ENCODE peak calls at places on chromosomes 6 and 20, in nine cellular contexts. G is GM06990, X is neural crest cell, V is RWPE1, P is heart right ventricle, B is GM10248, H is progenitor cell of endocrine pancreas, N is lower leg skin, E is AG10803. M is an unnamed sample.

GRCh38 chr6:101290346-101290745 is 103.2 kb upstream of the GRIK2 start:
- DNase-seq in G (no peak), X (no peak), V (no peak), P (no peak), B (no peak), H (no peak), N (no peak), E (peak), M (no peak)

GRCh38 chr6:14925025-14925595 is 320.8 kb upstream of the JARID2 start:
- DNase-seq in G (no peak), X (no peak), V (no peak), P (no peak), B (no peak), H (no peak), N (no peak), E (peak), M (no peak)

GRCh38 chr6:52808660-52809059 is 5.0 kb upstream of the GSTA1 start:
- DNase-seq in G (no peak), X (no peak), V (no peak), P (no peak), B (no peak), H (no peak), N (no peak), E (no peak), M (no peak)

GRCh38 chr20:64239449-64240242 is 15.9 kb upstream of the PCMTD2 start:
- DNase-seq in G (peak), X (no peak), V (no peak), P (no peak), B (no peak), H (no peak), N (no peak), E (no peak), M (no peak)

GRCh38 chr6:129490551-129491245 is 219.3 kb downstream of the ARHGAP18 start:
- DNase-seq in G (peak), X (no peak), V (peak), P (peak), B (peak), H (no peak), N (peak), E (peak), M (peak)

GRCh38 chr6:88908598-88909548 is 54.5 kb downstream of the RNGTT start:
- DNase-seq in G (no peak), X (no peak), V (no peak), P (no peak), B (no peak), H (no peak), N (no peak), E (peak), M (no peak)

GRCh38 chr6:78629154-78629721 is 238.1 kb upstream of the IRAK1BP1 start:
- DNase-seq in G (no peak), X (no peak), V (no peak), P (no peak), B (no peak), H (no peak), N (no peak), E (peak), M (no peak)

GRCh38 chr6:130853555-130854183 is 26.5 kb downstream of the SMLR1 start:
- DNase-seq in G (no peak), X (no peak), V (no peak), P (no peak), B (no peak), H (no peak), N (no peak), E (peak), M (no peak)

GRCh38 chr6:42361036-42361435 is 90.7 kb downstream of the TRERF1 start:
- DNase-seq in G (no peak), X (no peak), V (no peak), P (no peak), B (no peak), H (no peak), N (no peak), E (no peak), M (no peak)

GRCh38 chr6:158567152-158567551 is 7.3 kb downstream of the TMEM181 start:
- DNase-seq in G (no peak), X (no peak), V (no peak), P (no peak), B (no peak), H (no peak), N (no peak), E (no peak), M (no peak)

GRCh38 chr6:149095842-149096241 is 221.7 kb upstream of the TAB2 start:
- DNase-seq in G (no peak), X (no peak), V (no peak), P (no peak), B (no peak), H (no peak), N (no peak), E (no peak), M (no peak)

GRCh38 chr6:90179190-90180169 is 117.2 kb downstream of the BACH2 start:
- DNase-seq in G (no peak), X (no peak), V (no peak), P (no peak), B (no peak), H (no peak), N (no peak), E (no peak), M (no peak)

GRCh38 chr6:48080227-48081009 is 30.6 kb downstream of the PTCHD4 start:
- DNase-seq in G (no peak), X (no peak), V (no peak), P (no peak), B (no peak), H (no peak), N (no peak), E (no peak), M (no peak)

GRCh38 chr6:137782166-137783039 is 84.7 kb upstream of the TNFAIP3 start:
- DNase-seq in G (no peak), X (no peak), V (no peak), P (no peak), B (no peak), H (no peak), N (no peak), E (no peak), M (no peak)

GRCh38 chr20:38434310-38434741 is 802 bp downstream of the SNHG17 start:
- DNase-seq in G (peak), X (no peak), V (no peak), P (no peak), B (no peak), H (no peak), N (no peak), E (no peak), M (no peak)

GRCh38 chr20:3885711-3886110 is 3.5 kb upstream of the PANK2 start:
- DNase-seq in G (no peak), X (no peak), V (no peak), P (no peak), B (no peak), H (no peak), N (no peak), E (no peak), M (no peak)

GRCh38 chr6:109872549-109872948 is 105.6 kb upstream of the GPR6 start:
- DNase-seq in G (no peak), X (no peak), V (no peak), P (no peak), B (no peak), H (no peak), N (no peak), E (no peak), M (no peak)

GRCh38 chr6:2854394-2854982 is 12.8 kb upstream of the SERPINB1 start:
- DNase-seq in G (no peak), X (no peak), V (no peak), P (no peak), B (no peak), H (no peak), N (no peak), E (peak), M (no peak)

GRCh38 chr6:94099072-94099471 is 679.7 kb upstream of the EPHA7 start:
- DNase-seq in G (no peak), X (no peak), V (no peak), P (no peak), B (no peak), H (no peak), N (no peak), E (no peak), M (no peak)
- TF ChIP-seq CTCF in G (no peak), X (no peak), V (no peak), P (no peak), B (no peak), H (no peak), N (no peak), E (no peak), M (no peak)

DNA sequence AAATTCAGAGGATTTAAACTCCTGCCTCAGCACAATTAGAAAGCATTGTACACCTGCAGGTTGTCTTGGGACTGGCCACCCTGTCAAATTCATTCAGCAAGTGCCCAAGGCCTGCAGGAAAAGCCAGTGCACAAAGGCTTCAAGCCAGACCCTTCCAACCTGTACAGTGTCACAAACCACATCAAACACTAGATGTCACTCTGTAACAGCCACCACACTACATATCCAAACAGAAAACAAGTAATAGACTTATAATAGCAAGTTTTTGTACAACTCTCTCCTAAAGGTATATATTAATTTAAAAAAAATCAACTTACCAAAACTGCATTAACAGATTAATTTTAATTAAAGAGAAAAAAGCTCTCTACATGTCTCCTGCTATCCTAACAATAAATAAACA is 47.6 kb downstream of the RALGAPA2 start:
- DNase-seq in G (no peak), X (no peak), V (peak), P (peak), B (peak), H (no peak), N (no peak), E (no peak), M (no peak)
- TF ChIP-seq CTCF in G (peak), X (peak), V (peak), P (peak), B (peak), H (peak), N (no peak), E (peak), M (peak)

GRCh38 chr20:46699651-46700359 is 9.6 kb upstream of the SLC2A10 start:
- DNase-seq in G (no peak), X (no peak), V (peak), P (no peak), B (no peak), H (no peak), N (no peak), E (peak), M (no peak)
- TF ChIP-seq CTCF in G (peak), X (peak), V (peak), P (peak), B (no peak), H (peak), N (no peak), E (peak), M (peak)

GRCh38 chr20:58970146-58970545 is 10.9 kb upstream of the NELFCD start:
- DNase-seq in G (no peak), X (no peak), V (no peak), P (no peak), B (no peak), H (no peak), N (no peak), E (no peak), M (no peak)
- TF ChIP-seq CTCF in G (no peak), X (no peak), V (no peak), P (no peak), B (no peak), H (no peak), N (no peak), E (no peak), M (no peak)

DNA sequence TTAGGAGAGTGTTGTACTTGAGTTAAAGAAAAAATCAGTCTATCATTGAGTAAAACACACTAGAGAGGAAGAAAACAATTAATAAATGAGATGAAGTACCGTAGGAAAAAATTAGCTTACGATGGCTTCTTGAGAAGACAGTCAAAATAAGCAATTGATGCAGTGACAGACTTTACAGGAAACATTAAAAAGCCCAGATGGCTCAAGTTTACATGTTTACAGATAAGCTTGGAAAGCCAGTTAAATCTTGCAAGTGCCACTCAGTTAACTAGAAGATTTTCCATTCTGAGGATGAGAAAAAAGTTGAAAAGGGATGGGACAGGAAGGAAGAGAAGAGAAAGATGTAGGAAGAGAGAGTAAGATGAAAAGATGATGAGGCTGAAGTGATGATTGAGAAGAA is 288.8 kb upstream of the FERMT1 start:
- DNase-seq in G (no peak), X (no peak), V (no peak), P (no peak), B (no peak), H (no peak), N (no peak), E (no peak), M (no peak)
- TF ChIP-seq CTCF in G (no peak), X (no peak), V (no peak), P (no peak), B (no peak), H (no peak), N (no peak), E (no peak), M (no peak)

DNA sequence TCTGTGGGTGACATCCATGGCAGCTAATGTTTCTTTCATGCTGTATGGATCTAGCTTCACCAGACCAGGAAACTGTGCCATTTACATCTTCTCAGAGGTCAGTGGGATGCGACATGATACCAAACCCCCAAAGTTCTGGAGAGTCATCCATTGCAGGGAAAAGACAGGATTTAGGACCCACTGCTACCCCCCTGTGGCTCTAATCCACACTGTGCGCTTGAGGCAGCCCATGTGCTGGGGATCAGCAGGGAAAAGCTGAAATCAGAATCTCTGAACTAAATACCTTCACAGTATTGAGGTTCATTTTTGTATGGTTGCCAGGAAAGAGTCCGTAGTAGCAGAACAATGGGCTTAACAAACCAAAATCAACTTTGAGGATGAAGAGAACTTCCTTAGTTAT is 164.4 kb downstream of the TMEM242 start:
- DNase-seq in G (no peak), X (no peak), V (no peak), P (no peak), B (no peak), H (no peak), N (no peak), E (no peak), M (no peak)
- TF ChIP-seq CTCF in G (no peak), X (peak), V (no peak), P (no peak), B (no peak), H (peak), N (no peak), E (no peak), M (no peak)

M was measured in AG09319.